ENCODE peak calls at places on chromosomes 2 and 18, in five cellular contexts. P is GM23338, N is HFFc6, D is hypothalamus, R is Peyer's patch. E is an unnamed sample.

GRCh38 chr2:65055427-65056214 is 595 bp upstream of the CEP68 start:
- DNase-seq in P (no peak), N (no peak), D (peak; percentile 67), R (peak; percentile 78), E (no peak)

GRCh38 chr2:238143239-238143951 is 4.9 kb downstream of the KLHL30 start:
- DNase-seq in P (no peak), N (peak; percentile 56), D (no peak), R (no peak), E (no peak)

GRCh38 chr18:45686892-45687611 is 36.9 kb upstream of the SLC14A1 start:
- DNase-seq in P (no peak), N (no peak), D (no peak), R (peak; percentile 81), E (no peak)

GRCh38 chr2:85048534-85048933 is 77.6 kb downstream of the KCMF1 start:
- DNase-seq in P (no peak), N (no peak), D (no peak), R (no peak), E (no peak)

GRCh38 chr2:74550231-74550630 is 3.5 kb downstream of the LOXL3 start:
- DNase-seq in P (no peak), N (no peak), D (no peak), R (no peak), E (no peak)

GRCh38 chr2:215696998-215697397 is 261.1 kb upstream of the FN1 start:
- DNase-seq in P (no peak), N (no peak), D (no peak), R (no peak), E (no peak)

GRCh38 chr2:232485757-232486557 is 1.7 kb downstream of the ECEL1 start:
- DNase-seq in P (peak; percentile 55), N (no peak), D (no peak), R (no peak), E (no peak)

GRCh38 chr2:30180230-30180629 is 33.4 kb downstream of the YPEL5 start:
- DNase-seq in P (no peak), N (no peak), D (no peak), R (no peak), E (no peak)

GRCh38 chr2:182280128-182280527 is 146.7 kb downstream of the PDE1A start:
- DNase-seq in P (no peak), N (peak; percentile 24), D (no peak), R (no peak), E (peak; percentile 28)

GRCh38 chr2:69499242-69499641 is 62.0 kb upstream of the NFU1 start:
- DNase-seq in P (no peak), N (no peak), D (no peak), R (no peak), E (no peak)

GRCh38 chr18:31101148-31102019 is 837 bp downstream of the DSC2 start:
- DNase-seq in P (peak; percentile 82), N (no peak), D (peak; percentile 23), R (no peak), E (no peak)

GRCh38 chr2:105872142-105872728 is 127.5 kb downstream of the NCK2 start:
- DNase-seq in P (no peak), N (no peak), D (no peak), R (no peak), E (no peak)

GRCh38 chr2:235749121-235749780 is 255.4 kb downstream of the AGAP1 start:
- DNase-seq in P (no peak), N (peak; percentile 67), D (no peak), R (no peak), E (peak; percentile 33)